ENCODE peak calls at places on chromosomes 4 and X, in four cellular contexts. Y is uterus, E is IMR-90, H is colonic mucosa. X is an unnamed sample. For H3K4me1, the result is how much of the 10 kb centered on the place peaks cover.

GRCh38 chr4:123345924-123346300 is 50.7 kb upstream of the SPRY1 start:
- DNase-seq in Y (no peak), E (no peak), H (no peak), X (no peak)

GRCh38 chr4:119025440-119025839 is 110.2 kb upstream of the MYOZ2 start:
- DNase-seq in Y (peak), E (peak), H (peak), X (no peak)

GRCh38 chrX:109535578-109535977 is 1.1 kb upstream of the NXT2 start:
- DNase-seq in Y (no peak), E (no peak), H (no peak), X (no peak)

GRCh38 chr4:74056858-74057562 is 18.5 kb upstream of the CXCL3 start:
- DNase-seq in Y (no peak), E (peak), H (no peak), X (no peak)

GRCh38 chr4:148054275-148054674 is 322.4 kb downstream of the ARHGAP10 start:
- DNase-seq in Y (no peak), E (no peak), H (peak), X (no peak)

GRCh38 chr4:143558286-143558685 is 44.8 kb downstream of the SMARCA5 start:
- DNase-seq in Y (no peak), E (no peak), H (no peak), X (no peak)

GRCh38 chrX:2767631-2768455 is 16.0 kb downstream of the XG start:
- DNase-seq in Y (peak), E (peak), H (peak), X (peak)

GRCh38 chr4:186949847-186950246 is 226.2 kb upstream of the FAT1 start:
- DNase-seq in Y (no peak), E (no peak), H (no peak), X (peak)

GRCh38 chr4:23857353-23857752 is 32.5 kb downstream of the PPARGC1A start:
- DNase-seq in Y (no peak), E (peak), H (no peak), X (no peak)

GRCh38 chrX:119482497-119483480 is 14.5 kb downstream of the SLC25A5 start:
- DNase-seq in Y (peak), E (peak), H (peak), X (peak)

GRCh38 chrX:23792861-23793553 is 10.0 kb downstream of the SAT1 start:
- DNase-seq in Y (no peak), E (no peak), H (no peak), X (no peak)

GRCh38 chr4:53863163-53863562 is 201.2 kb downstream of the CHIC2 start:
- DNase-seq in Y (peak), E (peak), H (no peak), X (no peak)

GRCh38 chrX:69305333-69306062 is 140.2 kb upstream of the PJA1 start:
- DNase-seq in Y (no peak), E (no peak), H (no peak), X (no peak)

GRCh38 chr4:128454281-128455075 is 166.9 kb upstream of the PGRMC2 start:
- DNase-seq in Y (peak), E (peak), H (peak), X (peak)

GRCh38 chr4:2406406-2406805 is 12.0 kb downstream of the ZFYVE28 start:
- DNase-seq in Y (no peak), E (no peak), H (no peak), X (no peak)

GRCh38 chrX:55919367-55920221 is 202.0 kb downstream of the RRAGB start:
- DNase-seq in Y (no peak), E (no peak), H (no peak), X (no peak)

GRCh38 chr4:142155347-142155746 is 519.0 kb downstream of the IL15 start:
- DNase-seq in Y (no peak), E (no peak), H (no peak), X (no peak)

GRCh38 chr4:77355731-77356130 is 198.7 kb downstream of the CCNG2 start:
- DNase-seq in Y (no peak), E (no peak), H (no peak), X (no peak)

GRCh38 chrX:49270249-49270921 is 792 bp downstream of the PPP1R3F start:
- DNase-seq in Y (no peak), E (no peak), H (no peak), X (no peak)

GRCh38 chr4:57081651-57082349 is 28.4 kb downstream of the IGFBP7 start:
- DNase-seq in Y (no peak), E (no peak), H (no peak), X (no peak)

GRCh38 chrX:54063361-54063760 is 19.1 kb upstream of the PHF8 start:
- DNase-seq in Y (no peak), E (no peak), H (no peak), X (no peak)

GRCh38 chr4:141599853-141600252 is 36.5 kb upstream of the IL15 start:
- DNase-seq in Y (no peak), E (peak), H (no peak), X (no peak)

GRCh38 chr4:149370002-149370401 is 445.6 kb downstream of the IQCM start:
- DNase-seq in Y (no peak), E (no peak), H (no peak), X (no peak)

GRCh38 chr4:7648813-7649395 is 214.2 kb upstream of the PSAPL1 start:
- DNase-seq in Y (no peak), E (no peak), H (no peak), X (no peak)

GRCh38 chr4:134202557-134202956 is 968 bp upstream of the PABPC4L start:
- DNase-seq in Y (no peak), E (no peak), H (no peak), X (no peak)

GRCh38 chrX:53186363-53186762 is 38.6 kb downstream of the KDM5C start:
- DNase-seq in Y (no peak), E (peak), H (no peak), X (no peak)

GRCh38 chr4:111269439-111269838 is 646.6 kb upstream of the PITX2 start:
- DNase-seq in Y (no peak), E (no peak), H (no peak), X (no peak)

GRCh38 chrX:124338733-124339514 is 6.5 kb downstream of the TEX13D start:
- DNase-seq in Y (no peak), E (no peak), H (no peak), X (no peak)

GRCh38 chr4:125070869-125071268 is 243.9 kb upstream of the FAT4 start:
- DNase-seq in Y (no peak), E (no peak), H (no peak), X (no peak)

GRCh38 chr4:140097572-140097971 is 56.4 kb downstream of the MAML3 start:
- DNase-seq in Y (no peak), E (no peak), H (no peak), X (no peak)

GRCh38 chr4:140102406-140102805 is 51.6 kb downstream of the MAML3 start:
- DNase-seq in Y (no peak), E (no peak), H (no peak), X (no peak)

GRCh38 chr4:140098481-140099132 is 55.4 kb downstream of the MAML3 start:
- DNase-seq in Y (no peak), E (peak), H (no peak), X (no peak)

GRCh38 chr4:140100771-140101170 is 53.2 kb downstream of the MAML3 start:
- DNase-seq in Y (no peak), E (peak), H (no peak), X (no peak)

DNA sequence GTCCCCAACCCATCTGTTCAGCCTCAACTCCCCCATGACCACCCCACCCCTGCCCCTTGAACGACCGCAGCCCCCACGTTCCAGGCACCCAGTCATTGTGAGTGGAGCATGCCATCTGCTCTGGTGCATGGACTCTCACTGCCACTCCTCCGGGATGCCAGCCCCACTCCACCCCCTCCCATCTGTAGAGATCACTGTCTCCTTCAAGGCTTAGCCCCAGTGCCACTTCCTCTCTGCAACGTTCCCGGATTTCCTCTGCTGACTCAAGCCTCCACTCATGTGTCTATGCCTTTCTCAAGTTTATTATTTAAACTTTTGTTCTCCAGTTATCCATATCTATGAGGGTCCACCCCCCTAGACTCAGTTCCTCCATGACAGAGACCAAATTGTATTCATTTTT is 54.0 kb downstream of the MAML3 start:
- DNase-seq in Y (no peak), E (peak), H (peak), X (peak)
- H3K4me1 ChIP-seq in Y (under half), E (under half), H (under half), X (under half)

GRCh38 chr4:16761031-16761430 is 137.4 kb downstream of the LDB2 start:
- DNase-seq in Y (no peak), E (no peak), H (no peak), X (no peak)

GRCh38 chr4:16758816-16759215 is 139.6 kb downstream of the LDB2 start:
- DNase-seq in Y (no peak), E (no peak), H (no peak), X (no peak)

GRCh38 chr4:16757080-16757521 is 141.3 kb downstream of the LDB2 start:
- DNase-seq in Y (no peak), E (peak), H (no peak), X (no peak)

GRCh38 chr4:16759781-16760459 is 138.5 kb downstream of the LDB2 start:
- DNase-seq in Y (no peak), E (peak), H (no peak), X (no peak)

DNA sequence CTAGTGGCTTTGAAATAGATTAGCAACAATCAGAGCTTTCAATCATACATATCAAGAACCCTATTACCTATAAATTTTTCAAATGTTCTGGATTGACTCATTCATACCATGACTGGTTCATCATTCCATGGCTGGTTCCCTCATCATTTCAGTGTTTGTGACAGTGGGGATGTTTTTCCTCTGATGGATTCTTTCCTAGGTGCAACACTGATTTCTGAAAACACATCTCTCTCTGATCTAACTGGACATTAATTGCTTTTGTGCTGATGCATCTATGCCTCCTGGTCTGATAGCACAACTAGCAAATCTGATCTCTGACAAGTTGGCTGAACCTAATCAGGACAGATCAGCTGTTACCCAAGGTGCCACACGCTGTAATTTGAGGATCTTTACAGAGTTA is 140.2 kb downstream of the LDB2 start:
- DNase-seq in Y (no peak), E (no peak), H (no peak), X (no peak)
- H3K4me3 ChIP-seq in Y (no peak), E (no peak), H (no peak), X (no peak)

DNA sequence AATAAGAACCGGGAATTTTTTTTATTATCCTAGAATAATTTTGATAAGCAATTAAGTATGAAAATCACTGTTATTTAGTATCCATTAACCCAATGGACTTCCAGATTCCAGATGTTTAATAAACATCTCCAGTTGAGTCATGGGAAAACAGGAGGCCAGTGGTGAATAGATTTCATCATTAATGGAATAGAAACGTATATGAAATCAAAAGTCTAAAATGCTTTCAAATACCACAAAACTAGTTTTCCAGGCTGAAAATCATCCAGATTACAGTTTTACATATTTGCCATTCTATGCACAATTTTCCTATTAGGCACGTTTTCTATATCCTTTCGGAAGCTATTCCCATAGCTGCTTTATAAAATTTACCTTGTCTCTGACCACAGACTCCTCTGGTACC is 35.0 kb downstream of the IRF2 start:
- DNase-seq in Y (no peak), E (peak), H (no peak), X (no peak)
- H3K4me1 ChIP-seq in Y (under half), E (under half), H (under half), X (under half)

GRCh38 chrX:108437789-108438623 is at the start of gene COL4A6:
- DNase-seq in Y (peak), E (no peak), H (no peak), X (peak)

GRCh38 chrX:108439961-108440696 is 491 bp downstream of the COL4A5 start:
- DNase-seq in Y (peak), E (peak), H (no peak), X (no peak)

GRCh38 chrX:108447303-108447702 is 7.7 kb downstream of the COL4A5 start:
- DNase-seq in Y (no peak), E (peak), H (no peak), X (no peak)

GRCh38 chrX:108439434-108439883 is at the start of gene COL4A5:
- DNase-seq in Y (peak), E (peak), H (no peak), X (peak)

DNA sequence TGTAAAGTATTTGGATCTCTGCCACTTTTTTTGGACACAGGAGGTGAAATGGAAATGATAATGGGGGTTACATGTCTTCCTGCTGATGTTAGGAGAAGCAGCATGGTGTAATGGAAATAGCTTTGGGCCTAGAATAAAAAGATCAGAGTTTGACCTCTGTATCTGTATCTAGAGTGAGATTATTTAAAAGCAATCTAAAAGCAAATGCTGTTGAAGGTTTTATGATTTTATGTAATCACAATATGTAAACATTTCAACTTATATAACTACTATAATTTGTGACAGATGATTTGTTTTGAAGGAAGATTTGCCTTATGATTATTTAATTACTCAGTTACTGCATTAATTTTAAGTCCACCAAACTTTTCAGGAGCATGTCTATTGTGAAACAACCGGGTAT is 3.4 kb downstream of the COL4A5 start:
- DNase-seq in Y (no peak), E (no peak), H (no peak), X (no peak)
- H3K4me3 ChIP-seq in Y (no peak), E (no peak), H (no peak), X (no peak)

GRCh38 chr4:41594439-41594838 is 56.5 kb downstream of the LIMCH1 start:
- DNase-seq in Y (peak), E (no peak), H (no peak), X (peak)

GRCh38 chr4:41587286-41587685 is 49.3 kb downstream of the LIMCH1 start:
- DNase-seq in Y (no peak), E (no peak), H (no peak), X (no peak)

GRCh38 chr4:41590591-41590990 is 52.6 kb downstream of the LIMCH1 start:
- DNase-seq in Y (no peak), E (no peak), H (no peak), X (peak)
- H3K4me1 ChIP-seq in Y (under half), E (under half), H (under half), X (under half)